ENCODE peak calls at places on chromosome 18, in ten cellular contexts. O is epithelial cell of esophagus, J is osteocyte, Z is breast epithelium, W is foreskin fibroblast, V is GM13976, T is HFF-Myc, M is RWPE1, L is AG09309, E is progenitor cell of endocrine pancreas. I is an unnamed sample.

GRCh38 chr18:13461488-13461887 is 242.9 kb downstream of the LDLRAD4 start:
- DNase-seq in O (no peak), J (no peak), Z (no peak), W (no peak), V (no peak), T (no peak), M (no peak), L (no peak), E (no peak), I (no peak)

GRCh38 chr18:63307555-63308200 is 11.9 kb downstream of the BCL2 start:
- DNase-seq in O (no peak), J (no peak), Z (no peak), W (no peak), V (no peak), T (no peak), M (no peak), L (no peak), E (no peak), I (no peak)

GRCh38 chr18:80129672-80130367 is 20.8 kb downstream of the ADNP2 start:
- DNase-seq in O (no peak), J (no peak), Z (no peak), W (no peak), V (no peak), T (no peak), M (no peak), L (no peak), E (no peak), I (no peak)

GRCh38 chr18:79914614-79915160 is 36.8 kb downstream of the SLC66A2 start:
- DNase-seq in O (no peak), J (peak; percentile 68), Z (peak; percentile 14), W (no peak), V (peak; percentile 29), T (no peak), M (no peak), L (no peak), E (no peak), I (no peak)

GRCh38 chr18:181711-182110 is 23.4 kb downstream of the USP14 start:
- DNase-seq in O (no peak), J (no peak), Z (no peak), W (no peak), V (no peak), T (no peak), M (no peak), L (no peak), E (no peak), I (no peak)

GRCh38 chr18:28189400-28190239 is 12.7 kb upstream of the CDH2 start:
- DNase-seq in O (peak; percentile 78), J (no peak), Z (no peak), W (peak; percentile 60), V (peak; percentile 35), T (no peak), M (no peak), L (no peak), E (no peak), I (no peak)

GRCh38 chr18:32717151-32717550 is 55.7 kb downstream of the KLHL14 start:
- DNase-seq in O (no peak), J (no peak), Z (no peak), W (no peak), V (no peak), T (no peak), M (no peak), L (no peak), E (no peak), I (no peak)

GRCh38 chr18:49685231-49685942 is 123.5 kb downstream of the LIPG start:
- DNase-seq in O (peak; percentile 9), J (no peak), Z (no peak), W (no peak), V (no peak), T (no peak), M (no peak), L (no peak), E (no peak), I (no peak)

GRCh38 chr18:61606759-61607158 is 273.5 kb downstream of the CDH20 start:
- DNase-seq in O (peak; percentile 97), J (peak; percentile 84), Z (peak; percentile 80), W (peak; percentile 93), V (no peak), T (peak; percentile 84), M (peak; percentile 88), L (peak; percentile 68), E (no peak), I (peak; percentile 41)

GRCh38 chr18:54193786-54194185 is 30.7 kb downstream of the MBD2 start:
- DNase-seq in O (peak; percentile 60), J (no peak), Z (no peak), W (no peak), V (no peak), T (no peak), M (no peak), L (no peak), E (no peak), I (no peak)

GRCh38 chr18:42032447-42032846 is 77.4 kb downstream of the PIK3C3 start:
- DNase-seq in O (no peak), J (no peak), Z (no peak), W (no peak), V (no peak), T (no peak), M (no peak), L (no peak), E (no peak), I (no peak)

GRCh38 chr18:58105908-58106673 is 62.1 kb downstream of the NEDD4L start:
- DNase-seq in O (no peak), J (no peak), Z (no peak), W (no peak), V (no peak), T (no peak), M (no peak), L (no peak), E (no peak), I (no peak)

DNA sequence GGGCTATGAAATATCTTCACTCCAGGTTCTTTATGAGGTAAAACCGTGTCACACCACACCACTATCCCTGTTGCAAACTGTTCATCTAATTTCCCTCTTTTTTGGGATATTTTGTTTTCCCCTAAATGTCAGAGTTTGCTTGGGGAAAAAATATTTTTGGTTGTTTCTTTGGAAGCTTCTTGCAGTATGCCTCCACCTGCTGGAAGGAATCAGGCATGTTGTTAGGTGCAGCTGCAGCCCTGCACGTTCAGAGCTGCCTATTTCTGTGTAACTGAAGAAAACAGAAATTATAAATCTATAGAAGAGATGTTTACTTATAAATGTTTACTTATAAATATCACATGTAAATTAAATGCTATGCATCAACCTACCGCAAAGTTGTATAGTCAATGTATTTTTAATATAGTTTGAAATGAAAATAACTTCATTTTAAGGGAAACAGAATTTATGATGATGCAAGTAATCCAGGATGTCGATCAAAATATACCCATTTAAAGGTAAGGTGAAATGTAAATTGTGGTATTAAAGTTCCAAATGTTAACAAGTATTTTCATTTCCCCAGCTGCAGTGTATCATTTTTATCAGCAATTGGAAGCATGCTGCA is 238.0 kb downstream of the ZNF516 start:
- DNase-seq in O (peak; percentile 68), J (no peak), Z (no peak), W (peak; percentile 59), V (no peak), T (peak; percentile 30), M (peak; percentile 36), L (peak; percentile 48), E (no peak), I (no peak)
- TF ChIP-seq CTCF in O (peak; percentile 89), J (peak; percentile 70), Z (peak; percentile 32), W (peak; percentile 88), V (no peak), T (peak; percentile 76), M (peak; percentile 83), L (peak; percentile 77), E (peak; percentile 90), I (peak; percentile 10)

DNA sequence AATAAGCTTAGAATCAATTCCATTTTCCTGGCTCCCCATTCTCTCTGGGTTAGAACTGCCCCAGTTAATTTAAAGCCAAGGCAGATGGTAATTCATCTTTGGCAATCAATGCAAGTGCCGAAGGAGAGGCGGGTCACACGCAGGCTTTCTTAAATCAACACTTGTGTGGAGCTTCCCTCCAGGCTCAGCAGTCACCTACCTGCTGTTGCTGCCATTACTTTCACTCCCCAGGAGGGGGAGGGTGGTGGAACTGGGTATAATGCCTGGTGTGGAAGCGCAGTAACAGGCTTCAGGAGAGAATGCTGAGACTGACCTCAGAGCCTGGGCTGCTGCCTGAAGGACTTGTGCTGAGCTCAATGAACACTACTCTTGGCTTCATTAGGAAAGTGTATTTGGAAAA is 19.2 kb downstream of the TTR start:
- DNase-seq in O (peak; percentile 51), J (no peak), Z (no peak), W (no peak), V (no peak), T (no peak), M (peak; percentile 6), L (no peak), E (peak; percentile 49), I (no peak)
- TF ChIP-seq CTCF in O (peak; percentile 50), J (no peak), Z (no peak), W (no peak), V (no peak), T (no peak), M (no peak), L (no peak), E (peak; percentile 60), I (no peak)

DNA sequence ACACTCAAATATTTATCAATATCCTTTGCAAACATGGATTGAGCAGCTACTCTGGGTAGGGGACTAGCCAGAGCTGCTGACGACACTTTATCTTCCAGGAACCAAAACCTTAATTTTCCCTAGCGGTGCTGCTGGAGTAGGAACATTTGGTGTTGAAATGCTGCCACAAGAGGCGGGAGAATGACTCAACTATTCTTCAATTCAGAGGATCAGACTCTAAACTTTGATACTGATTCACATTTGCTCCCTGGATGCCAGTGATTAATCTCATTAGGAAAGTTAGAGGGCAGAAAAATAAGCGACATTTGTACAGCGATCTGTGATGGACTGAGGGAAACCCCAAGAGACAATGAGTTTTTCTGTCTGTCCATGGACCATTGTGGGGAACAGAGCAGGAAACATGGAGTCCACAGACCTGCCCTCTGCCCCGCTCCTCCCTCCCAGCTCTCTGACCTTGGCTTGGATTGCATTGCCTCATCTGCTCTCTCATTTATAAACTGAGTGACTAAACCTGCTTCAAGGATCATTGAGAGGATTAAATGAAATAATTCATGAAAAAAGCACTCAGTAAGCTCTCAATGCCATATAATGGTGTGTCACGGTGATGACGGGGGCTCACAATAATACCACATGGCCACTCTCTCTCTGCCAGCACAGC is 12.6 kb upstream of the EPB41L3 start:
- DNase-seq in O (no peak), J (no peak), Z (no peak), W (no peak), V (no peak), T (no peak), M (no peak), L (no peak), E (no peak), I (no peak)
- TF ChIP-seq CTCF in O (no peak), J (no peak), Z (no peak), W (no peak), V (no peak), T (no peak), M (no peak), L (peak; percentile 8), E (no peak), I (no peak)

DNA sequence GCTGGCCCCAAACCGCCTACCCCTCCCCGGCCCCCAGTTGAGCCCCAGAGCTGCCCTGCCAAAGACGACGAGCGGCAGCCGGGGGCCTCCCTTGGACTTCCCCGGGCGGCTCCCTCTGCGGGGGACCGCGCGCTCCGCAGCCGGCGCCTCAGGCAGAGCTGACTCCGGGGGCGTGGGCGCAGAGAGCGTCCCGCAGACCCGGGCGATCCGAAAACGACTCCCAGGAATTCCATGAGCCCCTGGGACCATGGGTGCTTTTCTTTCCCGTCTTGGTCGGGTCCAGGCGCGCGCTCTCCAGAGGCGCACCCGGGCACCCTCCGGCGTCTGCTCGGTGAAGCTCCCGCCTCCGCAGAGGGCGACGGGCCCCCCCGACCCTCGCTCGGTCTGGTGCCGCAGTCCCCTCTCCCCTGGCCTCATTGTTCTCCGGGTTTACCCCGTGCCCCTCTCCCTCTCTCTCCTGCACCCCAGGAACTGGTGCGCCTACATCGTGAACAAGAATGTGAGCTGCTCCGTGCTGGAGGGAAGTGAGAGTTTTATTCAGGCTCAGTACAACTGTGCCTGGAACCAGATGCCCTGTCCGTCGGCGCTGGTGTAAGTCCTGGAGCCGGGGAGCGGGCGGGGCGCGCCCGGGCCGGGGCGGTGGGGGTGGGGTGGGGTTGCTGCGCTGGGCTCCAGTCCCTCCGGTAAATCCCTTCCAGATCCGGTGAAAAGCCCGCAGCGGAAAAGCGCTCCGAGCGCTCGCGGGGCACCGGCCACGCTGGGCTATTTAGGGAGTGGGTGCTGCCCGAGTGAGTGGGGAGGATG is 737 bp downstream of the EMILIN2 start:
- DNase-seq in O (no peak), J (no peak), Z (no peak), W (no peak), V (peak; percentile 81), T (no peak), M (no peak), L (no peak), E (peak; percentile 17), I (no peak)
- TF ChIP-seq CTCF in O (no peak), J (no peak), Z (no peak), W (no peak), V (no peak), T (no peak), M (no peak), L (no peak), E (no peak), I (no peak)